ENCODE peak calls at places on chromosomes 1 and 21, in eight cellular contexts. U, Z, A, V, F, K, H and W are unnamed samples.

GRCh38 chr1:180486092-180486491 is 16.3 kb downstream of the ACBD6 start:
- DNase-seq in U (no peak), Z (peak; percentile 54), A (no peak), V (no peak), F (no peak), K (peak; percentile 40), H (no peak), W (no peak)

GRCh38 chr1:21564521-21565095 is 55.4 kb downstream of the ALPL start:
- DNase-seq in U (no peak), Z (no peak), A (no peak), V (no peak), F (no peak), K (no peak), H (no peak), W (no peak)

GRCh38 chr1:201268604-201269151 is 14.6 kb upstream of the PKP1 start:
- DNase-seq in U (no peak), Z (no peak), A (no peak), V (peak; percentile 83), F (no peak), K (peak; percentile 74), H (peak; percentile 62), W (no peak)

GRCh38 chr1:88528792-88529191 is 155.3 kb upstream of the PKN2 start:
- DNase-seq in U (no peak), Z (no peak), A (no peak), V (no peak), F (no peak), K (no peak), H (no peak), W (no peak)

GRCh38 chr1:205304695-205305070 is 16.9 kb downstream of the NUAK2 start:
- DNase-seq in U (no peak), Z (no peak), A (no peak), V (no peak), F (no peak), K (no peak), H (no peak), W (no peak)

GRCh38 chr1:6245086-6245868 is 1.3 kb downstream of the HES3 start:
- DNase-seq in U (peak; percentile 92), Z (no peak), A (peak; percentile 87), V (peak; percentile 95), F (peak; percentile 86), K (peak; percentile 88), H (peak; percentile 92), W (peak; percentile 94)

GRCh38 chr1:156897078-156897825 is 3.7 kb downstream of the PEAR1 start:
- DNase-seq in U (no peak), Z (no peak), A (no peak), V (no peak), F (no peak), K (peak; percentile 49), H (no peak), W (no peak)

GRCh38 chr21:44540741-44541288 is 820 bp upstream of the KRTAP10-1 start:
- DNase-seq in U (no peak), Z (no peak), A (no peak), V (no peak), F (no peak), K (no peak), H (no peak), W (peak; percentile 22)

GRCh38 chr1:58246549-58246948 is 300.0 kb downstream of the OMA1 start:
- DNase-seq in U (no peak), Z (no peak), A (no peak), V (no peak), F (no peak), K (no peak), H (no peak), W (no peak)

GRCh38 chr1:98651116-98651625 is 10.3 kb upstream of the SNX7 start:
- DNase-seq in U (no peak), Z (no peak), A (no peak), V (no peak), F (no peak), K (peak; percentile 21), H (no peak), W (peak; percentile 54)

GRCh38 chr1:94971491-94971924 is 44.6 kb upstream of the CNN3 start:
- DNase-seq in U (no peak), Z (no peak), A (no peak), V (no peak), F (no peak), K (peak; percentile 43), H (no peak), W (no peak)

GRCh38 chr1:232923739-232924386 is 26.5 kb upstream of the NTPCR start:
- DNase-seq in U (no peak), Z (no peak), A (peak; percentile 68), V (no peak), F (no peak), K (no peak), H (no peak), W (no peak)

GRCh38 chr1:6093611-6094010 is 47.9 kb downstream of the KCNAB2 start:
- DNase-seq in U (no peak), Z (no peak), A (no peak), V (no peak), F (peak; percentile 25), K (no peak), H (no peak), W (no peak)

GRCh38 chr1:210239295-210240155 is 6.9 kb downstream of the SERTAD4 start:
- DNase-seq in U (no peak), Z (no peak), A (no peak), V (peak; percentile 57), F (no peak), K (peak; percentile 61), H (no peak), W (peak; percentile 60)

GRCh38 chr1:76482272-76482671 is 385.0 kb upstream of the ST6GALNAC5 start:
- DNase-seq in U (no peak), Z (no peak), A (no peak), V (no peak), F (no peak), K (no peak), H (no peak), W (no peak)

GRCh38 chr1:246695136-246695535 is 29.1 kb upstream of the SCCPDH start:
- DNase-seq in U (no peak), Z (no peak), A (no peak), V (no peak), F (no peak), K (no peak), H (no peak), W (no peak)

GRCh38 chr1:7760245-7760644 is 10.9 kb upstream of the VAMP3 start:
- DNase-seq in U (no peak), Z (no peak), A (no peak), V (no peak), F (no peak), K (no peak), H (no peak), W (no peak)

GRCh38 chr1:186442651-186443114 is 18.2 kb downstream of the PDC start:
- DNase-seq in U (no peak), Z (no peak), A (no peak), V (no peak), F (no peak), K (peak; percentile 74), H (no peak), W (no peak)

GRCh38 chr21:42633858-42634257 is 19.6 kb upstream of the PDE9A start:
- DNase-seq in U (no peak), Z (no peak), A (no peak), V (no peak), F (peak; percentile 33), K (no peak), H (peak; percentile 61), W (no peak)

GRCh38 chr21:38434913-38435533 is 63.3 kb downstream of the ERG start:
- DNase-seq in U (no peak), Z (no peak), A (no peak), V (peak; percentile 26), F (no peak), K (no peak), H (no peak), W (no peak)
- H3K4me3 ChIP-seq in U (no peak overlapping the region), Z (no peak overlapping the region), A (no peak overlapping the region), V (no peak overlapping the region), F (no peak overlapping the region), K (no peak overlapping the region), H (no peak overlapping the region), W (no peak overlapping the region)

DNA sequence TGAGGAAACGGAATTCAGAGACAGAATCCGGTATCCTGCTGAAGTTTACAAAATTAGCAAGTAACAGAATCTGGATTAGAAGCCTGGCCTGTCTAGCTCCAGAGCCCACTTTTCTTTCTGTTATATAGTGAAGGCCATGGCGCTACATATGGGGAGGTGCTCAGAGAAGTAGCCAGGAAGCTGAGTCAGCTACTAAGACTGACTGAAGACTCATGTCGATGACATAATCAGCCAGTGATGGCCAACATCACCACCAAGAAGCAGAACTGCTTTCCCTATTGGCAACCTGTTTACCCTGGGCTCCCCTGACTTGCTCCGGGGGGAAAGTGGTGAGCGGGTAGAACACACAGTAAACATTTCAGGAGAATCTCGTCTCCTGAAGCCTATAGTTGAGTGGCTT is 18.8 kb downstream of the LRRC52 start:
- DNase-seq in U (no peak), Z (no peak), A (no peak), V (no peak), F (no peak), K (no peak), H (no peak), W (no peak)
- H3K27me3 ChIP-seq in U (peaks cover 31% of the 10 kb centered on the region), Z (peaks cover 88% of the 10 kb centered on the region), A (no peaks in the 10 kb centered on the region), V (peaks cover 17% of the 10 kb centered on the region), F (peaks cover 6% of the 10 kb centered on the region), K (peaks cover 33% of the 10 kb centered on the region), H (no peaks in the 10 kb centered on the region), W (peaks cover 2% of the 10 kb centered on the region)

DNA sequence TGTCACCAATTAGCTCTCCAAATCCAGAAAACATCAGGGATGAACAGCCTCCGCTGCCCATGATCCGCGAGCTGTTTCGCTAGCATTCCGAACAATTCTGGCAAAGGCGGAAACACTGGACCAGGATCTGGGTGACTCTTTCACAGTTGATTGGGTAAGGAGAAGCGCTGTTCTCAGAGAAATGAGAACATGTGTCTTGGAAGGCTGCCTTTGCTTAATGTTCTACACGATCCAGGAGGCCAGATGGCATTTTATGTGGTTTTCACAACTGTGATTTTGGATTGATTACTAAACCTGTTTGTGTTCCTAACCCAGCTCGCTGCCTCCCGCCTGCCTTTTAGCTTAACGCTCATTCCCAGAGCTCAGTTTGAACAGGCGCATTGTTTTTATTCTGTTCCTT is 144.0 kb downstream of the KIF26B start:
- DNase-seq in U (no peak), Z (no peak), A (no peak), V (no peak), F (no peak), K (no peak), H (no peak), W (no peak)
- H3K4me3 ChIP-seq in U (no peak overlapping the region), Z (no peak overlapping the region), A (no peak overlapping the region), V (no peak overlapping the region), F (no peak overlapping the region), K (no peak overlapping the region), H (no peak overlapping the region), W (no peak overlapping the region)

GRCh38 chr1:37630426-37631038 is 4.2 kb downstream of the RSPO1 start:
- DNase-seq in U (no peak), Z (no peak), A (no peak), V (no peak), F (no peak), K (no peak), H (no peak), W (peak; percentile 81)

GRCh38 chr1:37629008-37629407 is 5.7 kb downstream of the RSPO1 start:
- DNase-seq in U (no peak), Z (no peak), A (no peak), V (no peak), F (no peak), K (no peak), H (no peak), W (no peak)

GRCh38 chr1:37629726-37630425 is 4.8 kb downstream of the RSPO1 start:
- DNase-seq in U (no peak), Z (no peak), A (no peak), V (no peak), F (no peak), K (no peak), H (no peak), W (no peak)

GRCh38 chr1:37631039-37631428 is 3.7 kb downstream of the RSPO1 start:
- DNase-seq in U (no peak), Z (no peak), A (no peak), V (no peak), F (no peak), K (no peak), H (no peak), W (no peak)

GRCh38 chr1:37628026-37628556 is 6.6 kb downstream of the RSPO1 start:
- DNase-seq in U (no peak), Z (no peak), A (no peak), V (no peak), F (no peak), K (no peak), H (no peak), W (no peak)
- H3K27me3 ChIP-seq in U (peaks cover 86% of the 10 kb centered on the region), Z (peaks cover 66% of the 10 kb centered on the region), A (peaks cover 14% of the 10 kb centered on the region), V (peaks cover 84% of the 10 kb centered on the region), F (peaks cover 42% of the 10 kb centered on the region), K (peaks cover 87% of the 10 kb centered on the region), H (no peaks in the 10 kb centered on the region), W (peaks cover 61% of the 10 kb centered on the region)